ENCODE peak calls at places on chromosome 2, in seven cellular contexts. T is GM23248, P is upper lobe of right lung, A is iPS DF 6.9, G is suprapubic skin, I is psoas muscle, X is tibial nerve. S is an unnamed sample.

GRCh38 chr2:241329669-241330615 is 14.2 kb downstream of the SEPTIN2 start:
- DNase-seq in P (no peak), X (no peak), I (no peak), T (no peak), A (no peak), G (no peak), S (no peak)

GRCh38 chr2:61714210-61714609 is 139.7 kb downstream of the FAM161A start:
- DNase-seq in A (no peak), X (no peak), P (no peak), G (no peak), T (no peak), I (peak; percentile 50), S (no peak)

GRCh38 chr2:128452536-128453530 is 134.2 kb upstream of the HS6ST1 start:
- DNase-seq in P (peak; percentile 29), A (no peak), I (no peak), G (peak; percentile 48), X (no peak), T (no peak), S (no peak)

GRCh38 chr2:202339052-202339870 is 36.9 kb upstream of the BMPR2 start:
- DNase-seq in P (no peak), I (no peak), T (peak; percentile 57), G (no peak), X (no peak), A (no peak), S (no peak)

GRCh38 chr2:221283896-221284295 is 288.2 kb downstream of the EPHA4 start:
- DNase-seq in G (no peak), P (no peak), T (peak; percentile 56), A (no peak), I (no peak), X (no peak), S (no peak)

GRCh38 chr2:97785818-97786217 is 72.4 kb downstream of the ZAP70 start:
- DNase-seq in A (no peak), P (no peak), G (no peak), T (no peak), I (no peak), X (no peak), S (no peak)

GRCh38 chr2:24957976-24958375 is 13.8 kb downstream of the DNAJC27 start:
- DNase-seq in A (no peak), P (no peak), X (no peak), I (no peak), T (no peak), G (no peak), S (no peak)

GRCh38 chr2:152367547-152368250 is 32.7 kb downstream of the FMNL2 start:
- DNase-seq in P (no peak), X (no peak), I (no peak), A (no peak), G (no peak), T (no peak), S (no peak)

GRCh38 chr2:9949992-9950520 is 1.4 kb upstream of the GRHL1 start:
- DNase-seq in G (no peak), P (no peak), X (no peak), I (no peak), A (no peak), T (no peak), S (no peak)

GRCh38 chr2:110747522-110748488 is 15.4 kb downstream of the ACOXL start:
- DNase-seq in P (no peak), G (no peak), T (no peak), I (no peak), A (no peak), X (no peak), S (no peak)

DNA sequence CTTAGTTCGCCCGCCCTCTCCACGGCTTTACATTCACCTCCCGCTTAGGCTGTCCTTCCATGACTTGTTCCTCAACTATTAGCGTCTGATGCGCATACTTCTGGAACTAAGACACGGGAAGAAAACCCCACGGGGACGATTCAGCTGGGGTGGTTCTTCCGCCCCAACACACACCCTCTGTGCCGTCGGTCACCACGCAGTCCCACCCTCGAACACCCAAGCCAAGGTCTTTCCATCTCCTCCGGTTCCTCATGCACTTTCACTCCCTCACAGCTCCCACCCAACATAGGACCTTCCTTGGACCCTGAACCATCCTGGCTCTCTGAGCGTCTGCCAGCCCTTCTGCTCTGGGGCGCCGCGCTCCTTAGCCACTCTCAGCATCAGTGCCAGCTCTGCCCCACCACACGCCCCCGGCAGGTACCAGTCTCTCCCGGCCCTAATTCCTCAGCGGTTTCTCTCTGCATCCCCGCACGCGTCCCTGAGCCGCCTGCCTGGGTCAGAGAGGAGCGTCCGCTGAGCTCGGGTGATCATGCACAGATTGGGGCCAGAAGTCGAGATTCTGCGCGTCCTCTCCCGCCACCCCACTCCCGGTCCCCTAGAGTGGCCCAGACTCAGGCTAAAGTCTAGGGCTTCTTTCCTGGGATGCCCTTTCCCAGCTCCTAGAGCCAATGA is 522 bp upstream of the SRD5A2 start:
- DNase-seq in T (no peak), P (no peak), G (no peak), X (no peak), A (no peak), I (no peak), S (no peak)
- H3K4me3 ChIP-seq in T (no peak overlapping the region), P (no peak overlapping the region), G (no peak overlapping the region), X (no peak overlapping the region), A (no peak overlapping the region), I (no peak overlapping the region), S (peak overlapping the region; percentile 36)

GRCh38 chr2:100070078-100070477 is 72.3 kb downstream of the AFF3 start:
- DNase-seq in T (no peak), I (no peak), X (no peak), A (no peak), P (no peak), G (no peak), S (no peak)
- H3K27me3 ChIP-seq in T (peaks cover 19% of the 10 kb centered on the region), I (peaks cover 3% of the 10 kb centered on the region), X (no peaks in the 10 kb centered on the region), A (no peaks in the 10 kb centered on the region), P (no peaks in the 10 kb centered on the region), G (no peaks in the 10 kb centered on the region), S (no peaks in the 10 kb centered on the region)

DNA sequence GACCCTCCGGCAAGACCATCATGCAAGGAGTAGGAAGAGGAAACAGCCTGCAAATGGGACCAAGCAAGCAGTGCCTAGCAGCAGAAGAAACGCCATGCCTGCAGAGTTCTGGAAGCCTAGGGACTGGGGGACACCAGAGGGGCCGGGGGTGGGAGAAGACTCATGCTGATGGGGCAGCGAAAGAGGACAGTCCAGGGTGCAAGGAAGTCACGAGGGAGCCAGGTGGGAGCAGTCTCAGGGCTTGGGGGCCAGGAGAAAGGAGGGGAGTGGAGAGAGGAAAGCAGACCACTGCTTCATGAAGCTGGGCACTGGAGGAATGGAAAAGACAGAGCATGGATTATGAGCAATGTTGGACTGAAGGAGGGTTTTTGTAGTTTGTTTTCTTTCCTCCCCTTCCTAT is 119.4 kb upstream of the CAPN13 start:
- DNase-seq in I (no peak), T (no peak), G (no peak), P (no peak), A (no peak), X (no peak), S (no peak)
- H3K36me3 ChIP-seq in I (no peaks in the 10 kb centered on the region), T (no peaks in the 10 kb centered on the region), G (no peaks in the 10 kb centered on the region), P (no peaks in the 10 kb centered on the region), A (no peaks in the 10 kb centered on the region), X (no peaks in the 10 kb centered on the region), S (no peaks in the 10 kb centered on the region)

GRCh38 chr2:133235959-133236358 is 332.3 kb downstream of the NCKAP5 start:
- DNase-seq in T (peak; percentile 19), P (no peak), G (no peak), I (no peak), X (no peak), A (no peak), S (no peak)

GRCh38 chr2:133241231-133241575 is 327.1 kb downstream of the NCKAP5 start:
- DNase-seq in I (no peak), T (peak; percentile 67), P (no peak), G (no peak), X (no peak), A (no peak), S (no peak)

GRCh38 chr2:133240505-133241230 is 327.6 kb downstream of the NCKAP5 start:
- DNase-seq in P (no peak), X (no peak), G (no peak), A (no peak), T (peak; percentile 34), I (no peak), S (no peak)
- H3K4me3 ChIP-seq in P (peak overlapping the region; percentile 16), X (peak overlapping the region; percentile 12), G (peak overlapping the region; percentile 24), A (no peak overlapping the region), T (peak overlapping the region; percentile 71), I (no peak overlapping the region), S (no peak overlapping the region)

DNA sequence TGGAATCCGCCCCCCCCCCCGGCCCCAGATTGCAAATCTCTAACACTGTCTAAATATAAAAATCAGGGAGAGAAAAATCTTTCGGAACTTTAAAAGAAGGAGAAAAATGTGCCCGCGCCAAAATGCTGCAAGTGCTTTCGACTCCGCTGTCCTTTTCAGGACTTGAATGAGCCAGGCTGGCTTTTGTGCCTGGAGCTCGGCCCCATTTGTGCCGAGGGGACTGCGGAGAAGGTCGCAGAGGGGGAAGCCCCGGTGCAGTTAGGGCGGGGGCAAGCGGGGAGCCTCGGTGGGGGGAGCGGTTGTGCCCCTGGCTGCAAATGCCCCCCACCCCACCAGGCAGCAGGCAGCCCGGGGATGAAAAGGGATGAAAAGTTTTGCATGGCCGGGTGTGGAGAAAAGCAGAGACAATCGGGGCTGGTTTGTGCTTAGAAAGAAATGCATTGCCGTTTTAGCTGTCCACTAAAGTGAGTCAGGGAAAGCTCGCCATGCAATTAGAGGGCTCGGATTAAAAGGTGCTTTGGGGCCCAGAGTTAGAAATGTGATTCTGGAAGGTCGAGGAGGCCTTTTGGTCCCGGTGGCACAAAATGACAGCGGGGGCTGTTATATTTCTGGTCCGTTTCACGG is 1.6 kb downstream of the INHBB start:
- DNase-seq in G (no peak), X (no peak), P (no peak), A (no peak), T (peak; percentile 76), I (no peak), S (peak; percentile 85)
- H3K27me3 ChIP-seq in G (peaks cover 37% of the 10 kb centered on the region), X (peaks cover 70% of the 10 kb centered on the region), P (peaks cover 33% of the 10 kb centered on the region), A (peaks cover 56% of the 10 kb centered on the region), T (peaks cover 14% of the 10 kb centered on the region), I (peaks cover 30% of the 10 kb centered on the region), S (peaks cover 71% of the 10 kb centered on the region)

GRCh38 chr2:12502759-12503158 is 214.0 kb upstream of the TRIB2 start:
- DNase-seq in P (no peak), T (peak; percentile 73), A (no peak), I (no peak), G (no peak), X (no peak), S (no peak)

GRCh38 chr2:12510070-12510469 is 206.7 kb upstream of the TRIB2 start:
- DNase-seq in A (no peak), X (no peak), G (no peak), I (no peak), P (no peak), T (no peak), S (no peak)

GRCh38 chr2:12504443-12504842 is 212.3 kb upstream of the TRIB2 start:
- DNase-seq in X (no peak), A (no peak), T (peak; percentile 66), I (no peak), G (no peak), P (no peak), S (no peak)

GRCh38 chr2:12506846-12507245 is 209.9 kb upstream of the TRIB2 start:
- DNase-seq in I (no peak), A (no peak), T (peak; percentile 32), X (no peak), P (no peak), G (no peak), S (no peak)

DNA sequence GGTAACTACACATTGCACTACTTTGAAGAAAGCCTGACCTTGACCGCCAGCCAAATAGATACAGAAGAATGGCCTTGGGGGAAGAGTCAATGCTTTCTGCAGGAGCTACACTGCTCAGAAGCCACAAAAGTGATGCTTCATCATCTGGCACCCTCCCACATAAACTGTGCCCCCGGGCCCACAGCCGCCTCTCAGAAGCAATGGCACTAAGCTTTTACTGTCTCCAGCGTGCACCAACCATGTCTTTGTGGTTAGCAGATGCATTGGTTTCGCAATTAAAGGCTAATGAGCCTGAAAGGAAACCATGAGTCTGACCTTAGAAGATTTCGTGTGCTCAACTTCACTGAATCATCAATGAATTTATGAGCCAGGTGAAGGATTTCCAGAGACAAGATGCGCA is 209.4 kb upstream of the TRIB2 start:
- DNase-seq in A (no peak), X (no peak), P (no peak), G (no peak), I (no peak), T (peak; percentile 95), S (no peak)
- H3K36me3 ChIP-seq in A (no peaks in the 10 kb centered on the region), X (no peaks in the 10 kb centered on the region), P (no peaks in the 10 kb centered on the region), G (no peaks in the 10 kb centered on the region), I (no peaks in the 10 kb centered on the region), T (no peaks in the 10 kb centered on the region), S (no peaks in the 10 kb centered on the region)